ENCODE peak calls at places on chromosomes 4 and X, in four cellular contexts. One of them, this sample, is unnamed.

GRCh38 chr4:53014881-53015280 is 152.8 kb downstream of the RASL11B start:
- DNase-seq in SK-N-SH: no peak
- DNase-seq in GM12878: no peak
- DNase-seq in K562: no peak
- DNase-seq in this sample: peak; percentile 66

GRCh38 chr4:110071466-110071865 is 126.9 kb downstream of the ELOVL6 start:
- DNase-seq in K562: no peak
- DNase-seq in GM12878: no peak
- DNase-seq in SK-N-SH: no peak
- DNase-seq in this sample: no peak

GRCh38 chr4:56692576-56692975 is 11.5 kb upstream of the HOPX start:
- DNase-seq in GM12878: no peak
- DNase-seq in K562: no peak
- DNase-seq in SK-N-SH: no peak
- DNase-seq in this sample: no peak

GRCh38 chr4:27381806-27382205 is 521.2 kb downstream of the STIM2 start:
- DNase-seq in GM12878: no peak
- DNase-seq in K562: no peak
- DNase-seq in SK-N-SH: peak; percentile 1
- DNase-seq in this sample: no peak

GRCh38 chr4:108762559-108763225 is at the start of gene ETNPPL:
- DNase-seq in GM12878: no peak
- DNase-seq in SK-N-SH: peak; percentile 55
- DNase-seq in K562: no peak
- DNase-seq in this sample: no peak

GRCh38 chr4:11914406-11914805 is 485.7 kb upstream of the HS3ST1 start:
- DNase-seq in GM12878: no peak
- DNase-seq in K562: no peak
- DNase-seq in SK-N-SH: no peak
- DNase-seq in this sample: no peak

GRCh38 chrX:78555401-78555980 is 103.6 kb downstream of the RTL3 start:
- DNase-seq in SK-N-SH: no peak
- DNase-seq in K562: peak; percentile 0
- DNase-seq in GM12878: no peak
- DNase-seq in this sample: no peak

GRCh38 chr4:92215471-92215870 is 88.3 kb upstream of the GRID2 start:
- DNase-seq in K562: no peak
- DNase-seq in SK-N-SH: no peak
- DNase-seq in GM12878: no peak
- DNase-seq in this sample: no peak

GRCh38 chr4:80196259-80197131 is 808 bp upstream of the PRDM8 start:
- DNase-seq in K562: no peak
- DNase-seq in SK-N-SH: no peak
- DNase-seq in GM12878: no peak
- DNase-seq in this sample: peak; percentile 35

DNA sequence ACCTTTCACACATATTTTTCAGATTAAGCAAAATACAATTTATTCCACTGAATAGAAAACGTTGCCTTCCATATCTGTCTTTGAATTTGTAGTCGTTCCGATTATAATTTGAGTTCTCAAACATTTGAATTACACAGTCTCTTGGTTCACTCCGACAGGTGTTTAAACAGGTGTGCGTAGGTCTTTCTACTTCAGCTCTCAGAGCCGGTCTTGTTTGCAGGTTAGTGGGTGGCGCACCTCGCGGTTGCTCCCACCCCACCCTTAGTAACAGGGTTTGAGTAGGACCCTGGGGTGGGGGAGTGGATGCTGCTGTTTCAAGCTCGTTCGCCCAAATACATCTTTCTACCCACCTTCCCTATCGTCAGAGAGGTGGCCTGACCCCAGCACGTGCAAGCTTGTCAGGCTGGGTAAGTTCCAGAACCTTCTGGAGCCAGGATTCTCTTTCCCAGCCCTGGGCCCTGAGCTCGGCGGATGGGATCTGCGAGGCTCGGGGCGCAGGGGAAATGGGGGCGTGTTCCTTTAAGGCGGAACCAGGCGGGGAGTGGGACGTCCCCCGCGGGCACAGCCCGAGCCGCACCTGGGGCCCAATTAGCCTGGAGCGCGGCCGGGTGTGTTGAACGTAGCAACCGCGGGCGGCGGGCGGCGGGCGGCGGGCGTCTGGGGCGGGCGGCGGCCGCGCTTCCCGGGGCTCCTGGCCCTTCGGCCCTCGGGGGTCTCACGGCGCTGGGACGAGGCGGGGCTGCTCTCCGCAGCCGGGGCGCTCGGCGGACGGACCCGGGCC is at the start of gene FAM149A:
- DNase-seq in GM12878: no peak
- DNase-seq in SK-N-SH: no peak
- DNase-seq in K562: no peak
- DNase-seq in this sample: no peak
- H3K9ac ChIP-seq in GM12878: no peak within 1 kb of the TSS
- H3K9ac ChIP-seq in SK-N-SH: no peak within 1 kb of the TSS
- H3K9ac ChIP-seq in K562: no peak within 1 kb of the TSS
- H3K9ac ChIP-seq in this sample: no peak within 1 kb of the TSS

GRCh38 chrX:149962859-149963757 is 24.8 kb upstream of the EOLA2 start:
- DNase-seq in GM12878: peak; percentile 5
- DNase-seq in SK-N-SH: peak; percentile 55
- DNase-seq in K562: peak; percentile 22
- DNase-seq in this sample: peak; percentile 69
- TF ChIP-seq RFX5 in GM12878: no peak
- TF ChIP-seq RFX5 in SK-N-SH: no peak
- TF ChIP-seq RFX5 in K562: no peak
- TF ChIP-seq RFX5 in this sample: no peak

DNA sequence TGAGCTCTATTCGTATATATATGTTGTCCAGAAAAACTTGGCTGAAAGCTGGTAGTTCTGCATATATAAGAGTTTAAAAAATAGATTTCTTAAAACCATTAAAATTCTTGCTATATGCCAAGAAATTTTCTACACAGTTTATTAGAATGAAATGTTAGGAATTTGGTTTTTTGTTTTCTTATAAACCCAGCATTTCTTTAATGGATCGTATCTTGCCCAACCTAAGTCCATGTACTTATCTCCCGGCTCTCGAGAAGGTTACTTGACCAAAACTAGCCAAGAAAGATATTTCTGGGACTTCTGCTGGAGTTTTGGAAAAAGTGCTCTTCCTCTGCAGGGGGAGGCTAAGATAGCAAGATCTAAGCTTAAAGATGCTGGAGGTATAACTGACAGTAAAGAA is 4.7 kb upstream of the ASB5 start:
- DNase-seq in K562: no peak
- DNase-seq in SK-N-SH: no peak
- DNase-seq in GM12878: no peak
- DNase-seq in this sample: no peak
- TF ChIP-seq RCOR1 in K562: no peak
- TF ChIP-seq RCOR1 in SK-N-SH: no peak
- TF ChIP-seq RCOR1 in GM12878: no peak
- TF ChIP-seq RCOR1 in this sample: no peak

GRCh38 chr4:186201535-186202230 is 10.3 kb downstream of the CYP4V2 start:
- DNase-seq in GM12878: no peak
- DNase-seq in K562: peak; percentile 44
- DNase-seq in SK-N-SH: peak; percentile 60
- DNase-seq in this sample: peak; percentile 40
- H3K9ac ChIP-seq in GM12878: no peak overlapping the region
- H3K9ac ChIP-seq in K562: no peak overlapping the region
- H3K9ac ChIP-seq in SK-N-SH: no peak overlapping the region
- H3K9ac ChIP-seq in this sample: no peak overlapping the region

DNA sequence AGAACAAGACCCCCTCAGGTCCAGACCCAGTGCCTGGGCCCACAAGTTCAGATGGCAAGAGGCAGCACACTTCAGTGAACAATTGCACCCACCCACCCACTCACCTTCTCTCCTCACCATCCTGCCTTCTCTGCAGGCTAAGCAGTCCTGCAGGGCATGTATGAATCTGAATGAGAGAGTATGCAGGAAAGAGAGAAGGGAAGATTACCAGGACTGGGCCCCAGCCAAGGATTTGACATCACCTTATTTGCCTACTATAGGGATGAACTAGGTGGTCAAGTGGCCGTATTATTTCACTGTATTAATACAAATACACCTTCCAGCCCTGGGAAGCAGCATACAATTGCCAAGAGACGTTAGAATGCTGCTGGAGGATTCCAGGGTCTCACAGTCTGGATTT is 2.1 kb upstream of the ZNF141 start:
- DNase-seq in SK-N-SH: no peak
- DNase-seq in K562: no peak
- DNase-seq in GM12878: no peak
- DNase-seq in this sample: no peak
- TF ChIP-seq RFX5 in SK-N-SH: no peak
- TF ChIP-seq RFX5 in K562: no peak
- TF ChIP-seq RFX5 in GM12878: no peak
- TF ChIP-seq RFX5 in this sample: no peak

This sample was measured in IMR-90.